ENCODE peak calls at places on chromosomes 1 and 21, in ten cellular contexts. One of them, this sample, is unnamed.

GRCh38 chr1:9073148-9073547 is 3.7 kb upstream of the SLC2A5 start:
- DNase-seq in cerebellum: no peak
- DNase-seq in activated B cell treated with CpG ODN at 0.5 μM for 24 hours: no peak
- DNase-seq in SHP77: no peak
- DNase-seq in A172: no peak
- DNase-seq in T47D: no peak
- DNase-seq in HEK293T: no peak
- DNase-seq in AG20443: no peak
- DNase-seq in fibroblast of the aortic adventitia: no peak
- DNase-seq in stimulated activated CD4-positive, alpha-beta T cell treated with anti-CD3 and anti-CD28 coated beads, Interleukin-4, amount 100 ng/mL, for 24 hours: no peak
- DNase-seq in this sample: no peak

GRCh38 chr1:85448358-85448757 is 16.6 kb downstream of the DDAH1 start:
- DNase-seq in cerebellum: no peak
- DNase-seq in activated B cell treated with CpG ODN at 0.5 μM for 24 hours: no peak
- DNase-seq in SHP77: no peak
- DNase-seq in A172: no peak
- DNase-seq in T47D: no peak
- DNase-seq in HEK293T: no peak
- DNase-seq in AG20443: peak; percentile 44
- DNase-seq in fibroblast of the aortic adventitia: peak; percentile 73
- DNase-seq in stimulated activated CD4-positive, alpha-beta T cell treated with anti-CD3 and anti-CD28 coated beads, Interleukin-4, amount 100 ng/mL, for 24 hours: no peak
- DNase-seq in this sample: no peak

GRCh38 chr1:225509770-225510169 is 81.9 kb upstream of the LBR start:
- DNase-seq in cerebellum: no peak
- DNase-seq in activated B cell treated with CpG ODN at 0.5 μM for 24 hours: no peak
- DNase-seq in SHP77: no peak
- DNase-seq in A172: peak; percentile 55
- DNase-seq in T47D: no peak
- DNase-seq in HEK293T: no peak
- DNase-seq in AG20443: no peak
- DNase-seq in fibroblast of the aortic adventitia: no peak
- DNase-seq in stimulated activated CD4-positive, alpha-beta T cell treated with anti-CD3 and anti-CD28 coated beads, Interleukin-4, amount 100 ng/mL, for 24 hours: no peak
- DNase-seq in this sample: no peak

GRCh38 chr1:10825592-10825991 is 29.1 kb upstream of the CASZ1 start:
- DNase-seq in cerebellum: no peak
- DNase-seq in activated B cell treated with CpG ODN at 0.5 μM for 24 hours: no peak
- DNase-seq in SHP77: no peak
- DNase-seq in A172: no peak
- DNase-seq in T47D: no peak
- DNase-seq in HEK293T: no peak
- DNase-seq in AG20443: no peak
- DNase-seq in fibroblast of the aortic adventitia: no peak
- DNase-seq in stimulated activated CD4-positive, alpha-beta T cell treated with anti-CD3 and anti-CD28 coated beads, Interleukin-4, amount 100 ng/mL, for 24 hours: no peak
- DNase-seq in this sample: no peak

GRCh38 chr21:46458315-46459023 is at the start of gene DIP2A:
- DNase-seq in cerebellum: peak; percentile 98
- DNase-seq in activated B cell treated with CpG ODN at 0.5 μM for 24 hours: peak; percentile 95
- DNase-seq in SHP77: peak; percentile 90
- DNase-seq in A172: peak; percentile 86
- DNase-seq in T47D: peak; percentile 100
- DNase-seq in HEK293T: peak; percentile 100
- DNase-seq in AG20443: peak; percentile 100
- DNase-seq in fibroblast of the aortic adventitia: peak; percentile 94
- DNase-seq in stimulated activated CD4-positive, alpha-beta T cell treated with anti-CD3 and anti-CD28 coated beads, Interleukin-4, amount 100 ng/mL, for 24 hours: peak; percentile 93
- DNase-seq in this sample: peak; percentile 88

GRCh38 chr1:228543396-228543795 is 56.2 kb downstream of the RNF187 start:
- DNase-seq in cerebellum: no peak
- DNase-seq in activated B cell treated with CpG ODN at 0.5 μM for 24 hours: no peak
- DNase-seq in SHP77: no peak
- DNase-seq in A172: no peak
- DNase-seq in T47D: no peak
- DNase-seq in HEK293T: no peak
- DNase-seq in AG20443: no peak
- DNase-seq in fibroblast of the aortic adventitia: no peak
- DNase-seq in stimulated activated CD4-positive, alpha-beta T cell treated with anti-CD3 and anti-CD28 coated beads, Interleukin-4, amount 100 ng/mL, for 24 hours: no peak
- DNase-seq in this sample: no peak

GRCh38 chr1:226424228-226425003 is 16.5 kb upstream of the PARP1 start:
- DNase-seq in cerebellum: peak; percentile 76
- DNase-seq in activated B cell treated with CpG ODN at 0.5 μM for 24 hours: no peak
- DNase-seq in SHP77: peak; percentile 27
- DNase-seq in A172: peak; percentile 57
- DNase-seq in T47D: peak; percentile 86
- DNase-seq in HEK293T: peak; percentile 66
- DNase-seq in AG20443: peak; percentile 52
- DNase-seq in fibroblast of the aortic adventitia: peak; percentile 35
- DNase-seq in stimulated activated CD4-positive, alpha-beta T cell treated with anti-CD3 and anti-CD28 coated beads, Interleukin-4, amount 100 ng/mL, for 24 hours: no peak
- DNase-seq in this sample: peak; percentile 62

GRCh38 chr21:35153671-35154070 is 104.6 kb upstream of the RUNX1 start:
- DNase-seq in cerebellum: no peak
- DNase-seq in activated B cell treated with CpG ODN at 0.5 μM for 24 hours: no peak
- DNase-seq in SHP77: no peak
- DNase-seq in A172: no peak
- DNase-seq in T47D: no peak
- DNase-seq in HEK293T: no peak
- DNase-seq in AG20443: no peak
- DNase-seq in fibroblast of the aortic adventitia: no peak
- DNase-seq in stimulated activated CD4-positive, alpha-beta T cell treated with anti-CD3 and anti-CD28 coated beads, Interleukin-4, amount 100 ng/mL, for 24 hours: no peak
- DNase-seq in this sample: no peak

GRCh38 chr1:2840036-2840809 is 38.7 kb upstream of the TTC34 start:
- DNase-seq in cerebellum: no peak
- DNase-seq in activated B cell treated with CpG ODN at 0.5 μM for 24 hours: no peak
- DNase-seq in SHP77: no peak
- DNase-seq in A172: no peak
- DNase-seq in T47D: no peak
- DNase-seq in HEK293T: no peak
- DNase-seq in AG20443: no peak
- DNase-seq in fibroblast of the aortic adventitia: no peak
- DNase-seq in stimulated activated CD4-positive, alpha-beta T cell treated with anti-CD3 and anti-CD28 coated beads, Interleukin-4, amount 100 ng/mL, for 24 hours: peak; percentile 63
- DNase-seq in this sample: no peak

GRCh38 chr1:205436776-205437485 is 15.1 kb upstream of the LEMD1 start:
- DNase-seq in cerebellum: no peak
- DNase-seq in activated B cell treated with CpG ODN at 0.5 μM for 24 hours: no peak
- DNase-seq in SHP77: no peak
- DNase-seq in A172: no peak
- DNase-seq in T47D: no peak
- DNase-seq in HEK293T: no peak
- DNase-seq in AG20443: no peak
- DNase-seq in fibroblast of the aortic adventitia: no peak
- DNase-seq in stimulated activated CD4-positive, alpha-beta T cell treated with anti-CD3 and anti-CD28 coated beads, Interleukin-4, amount 100 ng/mL, for 24 hours: no peak
- DNase-seq in this sample: no peak

GRCh38 chr1:6580588-6581270 is 935 bp downstream of the ZBTB48 start:
- DNase-seq in cerebellum: no peak
- DNase-seq in activated B cell treated with CpG ODN at 0.5 μM for 24 hours: peak; percentile 18
- DNase-seq in SHP77: no peak
- DNase-seq in A172: no peak
- DNase-seq in T47D: no peak
- DNase-seq in HEK293T: peak; percentile 30
- DNase-seq in AG20443: no peak
- DNase-seq in fibroblast of the aortic adventitia: no peak
- DNase-seq in stimulated activated CD4-positive, alpha-beta T cell treated with anti-CD3 and anti-CD28 coated beads, Interleukin-4, amount 100 ng/mL, for 24 hours: no peak
- DNase-seq in this sample: no peak

GRCh38 chr1:2639203-2639602 is 6.4 kb upstream of the MMEL1 start:
- DNase-seq in cerebellum: no peak
- DNase-seq in activated B cell treated with CpG ODN at 0.5 μM for 24 hours: no peak
- DNase-seq in SHP77: no peak
- DNase-seq in A172: no peak
- DNase-seq in T47D: no peak
- DNase-seq in HEK293T: no peak
- DNase-seq in AG20443: no peak
- DNase-seq in fibroblast of the aortic adventitia: no peak
- DNase-seq in stimulated activated CD4-positive, alpha-beta T cell treated with anti-CD3 and anti-CD28 coated beads, Interleukin-4, amount 100 ng/mL, for 24 hours: no peak
- DNase-seq in this sample: no peak

GRCh38 chr1:10916991-10917390 is 95.5 kb upstream of the TARDBP start:
- DNase-seq in cerebellum: no peak
- DNase-seq in activated B cell treated with CpG ODN at 0.5 μM for 24 hours: no peak
- DNase-seq in SHP77: no peak
- DNase-seq in A172: no peak
- DNase-seq in T47D: no peak
- DNase-seq in HEK293T: no peak
- DNase-seq in AG20443: no peak
- DNase-seq in fibroblast of the aortic adventitia: no peak
- DNase-seq in stimulated activated CD4-positive, alpha-beta T cell treated with anti-CD3 and anti-CD28 coated beads, Interleukin-4, amount 100 ng/mL, for 24 hours: no peak
- DNase-seq in this sample: no peak

GRCh38 chr1:155173478-155174333 is at the start of gene TRIM46:
- DNase-seq in cerebellum: peak; percentile 87
- DNase-seq in activated B cell treated with CpG ODN at 0.5 μM for 24 hours: no peak
- DNase-seq in SHP77: peak; percentile 81
- DNase-seq in A172: peak; percentile 74
- DNase-seq in T47D: peak; percentile 86
- DNase-seq in HEK293T: peak; percentile 67
- DNase-seq in AG20443: peak; percentile 80
- DNase-seq in fibroblast of the aortic adventitia: peak; percentile 54
- DNase-seq in stimulated activated CD4-positive, alpha-beta T cell treated with anti-CD3 and anti-CD28 coated beads, Interleukin-4, amount 100 ng/mL, for 24 hours: peak; percentile 78
- DNase-seq in this sample: peak; percentile 40

GRCh38 chr1:86823821-86824500 is 90.0 kb downstream of the SELENOF start:
- DNase-seq in cerebellum: no peak
- DNase-seq in activated B cell treated with CpG ODN at 0.5 μM for 24 hours: no peak
- DNase-seq in SHP77: no peak
- DNase-seq in A172: no peak
- DNase-seq in T47D: no peak
- DNase-seq in HEK293T: no peak
- DNase-seq in AG20443: no peak
- DNase-seq in fibroblast of the aortic adventitia: no peak
- DNase-seq in stimulated activated CD4-positive, alpha-beta T cell treated with anti-CD3 and anti-CD28 coated beads, Interleukin-4, amount 100 ng/mL, for 24 hours: no peak
- DNase-seq in this sample: no peak

GRCh38 chr21:31426235-31426797 is 82.3 kb upstream of the TIAM1 start:
- DNase-seq in cerebellum: no peak
- DNase-seq in activated B cell treated with CpG ODN at 0.5 μM for 24 hours: no peak
- DNase-seq in SHP77: no peak
- DNase-seq in A172: no peak
- DNase-seq in T47D: no peak
- DNase-seq in HEK293T: no peak
- DNase-seq in AG20443: peak; percentile 44
- DNase-seq in fibroblast of the aortic adventitia: no peak
- DNase-seq in stimulated activated CD4-positive, alpha-beta T cell treated with anti-CD3 and anti-CD28 coated beads, Interleukin-4, amount 100 ng/mL, for 24 hours: peak; percentile 9
- DNase-seq in this sample: peak; percentile 7

GRCh38 chr1:174626031-174627020 is 178.6 kb downstream of the GPR52 start:
- DNase-seq in cerebellum: peak; percentile 33
- DNase-seq in activated B cell treated with CpG ODN at 0.5 μM for 24 hours: no peak
- DNase-seq in SHP77: no peak
- DNase-seq in A172: peak; percentile 10
- DNase-seq in T47D: no peak
- DNase-seq in HEK293T: no peak
- DNase-seq in AG20443: peak; percentile 59
- DNase-seq in fibroblast of the aortic adventitia: no peak
- DNase-seq in stimulated activated CD4-positive, alpha-beta T cell treated with anti-CD3 and anti-CD28 coated beads, Interleukin-4, amount 100 ng/mL, for 24 hours: no peak
- DNase-seq in this sample: no peak

GRCh38 chr1:104648269-104648691 is 898.6 kb downstream of the AMY1C start:
- DNase-seq in cerebellum: no peak
- DNase-seq in activated B cell treated with CpG ODN at 0.5 μM for 24 hours: no peak
- DNase-seq in SHP77: peak; percentile 64
- DNase-seq in A172: peak; percentile 37
- DNase-seq in T47D: no peak
- DNase-seq in HEK293T: peak; percentile 50
- DNase-seq in AG20443: peak; percentile 6
- DNase-seq in fibroblast of the aortic adventitia: no peak
- DNase-seq in stimulated activated CD4-positive, alpha-beta T cell treated with anti-CD3 and anti-CD28 coated beads, Interleukin-4, amount 100 ng/mL, for 24 hours: no peak
- DNase-seq in this sample: no peak

GRCh38 chr21:45405819-45406762 is 1.1 kb downstream of the COL18A1 start:
- DNase-seq in cerebellum: no peak
- DNase-seq in activated B cell treated with CpG ODN at 0.5 μM for 24 hours: no peak
- DNase-seq in SHP77: no peak
- DNase-seq in A172: peak; percentile 68
- DNase-seq in T47D: no peak
- DNase-seq in HEK293T: peak; percentile 59
- DNase-seq in AG20443: peak; percentile 32
- DNase-seq in fibroblast of the aortic adventitia: peak; percentile 11
- DNase-seq in stimulated activated CD4-positive, alpha-beta T cell treated with anti-CD3 and anti-CD28 coated beads, Interleukin-4, amount 100 ng/mL, for 24 hours: peak; percentile 17
- DNase-seq in this sample: peak; percentile 52

GRCh38 chr1:6317101-6317760 is 56.3 kb upstream of the GPR153 start:
- DNase-seq in cerebellum: no peak
- DNase-seq in activated B cell treated with CpG ODN at 0.5 μM for 24 hours: no peak
- DNase-seq in SHP77: no peak
- DNase-seq in A172: peak; percentile 53
- DNase-seq in T47D: no peak
- DNase-seq in HEK293T: no peak
- DNase-seq in AG20443: no peak
- DNase-seq in fibroblast of the aortic adventitia: no peak
- DNase-seq in stimulated activated CD4-positive, alpha-beta T cell treated with anti-CD3 and anti-CD28 coated beads, Interleukin-4, amount 100 ng/mL, for 24 hours: no peak
- DNase-seq in this sample: no peak

GRCh38 chr1:196214866-196215265 is 393.4 kb downstream of the KCNT2 start:
- DNase-seq in cerebellum: no peak
- DNase-seq in activated B cell treated with CpG ODN at 0.5 μM for 24 hours: no peak
- DNase-seq in SHP77: no peak
- DNase-seq in A172: no peak
- DNase-seq in T47D: no peak
- DNase-seq in HEK293T: no peak
- DNase-seq in AG20443: peak; percentile 15
- DNase-seq in fibroblast of the aortic adventitia: no peak
- DNase-seq in stimulated activated CD4-positive, alpha-beta T cell treated with anti-CD3 and anti-CD28 coated beads, Interleukin-4, amount 100 ng/mL, for 24 hours: no peak
- DNase-seq in this sample: no peak

This sample was measured in kidney glomerular epithelial cell.